ENCODE peak calls at places on chromosomes 5 and 9, in five cellular contexts. F is left ventricle myocardium inferior, D is adipocyte, H is mesendoderm, B is choroid plexus epithelial cell. W is an unnamed sample.

GRCh38 chr5:154829181-154829588 is 21.2 kb downstream of the FAXDC2 start:
- DNase-seq in H (peak), B (no peak), D (no peak), F (no peak), W (no peak)

GRCh38 chr5:132662925-132663770 is 5.2 kb downstream of the IL13 start:
- DNase-seq in D (peak), F (no peak), H (peak), B (peak), W (no peak)

GRCh38 chr9:3475300-3476020 is 50.3 kb downstream of the RFX3 start:
- DNase-seq in H (peak), B (no peak), D (no peak), F (no peak), W (no peak)

GRCh38 chr9:111728617-111729366 is 65.9 kb downstream of the SHOC1 start:
- DNase-seq in D (peak), B (peak), F (no peak), H (no peak), W (peak)

GRCh38 chr9:123268950-123269302 is 540 bp upstream of the STRBP start:
- DNase-seq in F (no peak), H (no peak), B (no peak), D (no peak), W (no peak)

GRCh38 chr5:113043491-113043931 is 66.9 kb downstream of the DCP2 start:
- DNase-seq in D (no peak), B (no peak), F (peak), H (no peak), W (no peak)

GRCh38 chr5:24167791-24168190 is 477.0 kb downstream of the CDH10 start:
- DNase-seq in D (no peak), H (no peak), B (no peak), F (no peak), W (no peak)

GRCh38 chr9:84478996-84479395 is 138.4 kb upstream of the SLC28A3 start:
- DNase-seq in F (no peak), B (peak), H (no peak), D (peak), W (no peak)

GRCh38 chr5:167899490-167899889 is 392.0 kb upstream of the WWC1 start:
- DNase-seq in H (no peak), F (no peak), D (no peak), B (peak), W (peak)

GRCh38 chr5:96790851-96791513 is 16.8 kb downstream of the ERAP1 start:
- DNase-seq in F (no peak), H (no peak), D (peak), B (peak), W (no peak)

GRCh38 chr9:89879276-89879675 is 274.5 kb downstream of the GADD45G start:
- DNase-seq in H (no peak), F (no peak), D (no peak), B (no peak), W (no peak)

GRCh38 chr9:114108016-114108833 is 9.1 kb upstream of the KIF12 start:
- DNase-seq in F (peak), H (peak), D (peak), B (peak), W (peak)

GRCh38 chr5:17090839-17091238 is 126.6 kb upstream of the BASP1 start:
- DNase-seq in F (no peak), H (no peak), B (no peak), D (no peak), W (no peak)

GRCh38 chr5:125348936-125349335 is 602.5 kb upstream of the ZNF608 start:
- DNase-seq in H (no peak), B (no peak), F (no peak), D (no peak), W (no peak)

GRCh38 chr9:6884960-6885359 is 127.2 kb downstream of the KDM4C start:
- DNase-seq in D (no peak), B (no peak), H (no peak), F (no peak), W (no peak)

GRCh38 chr5:94694671-94695070 is 76.2 kb downstream of the SLF1 start:
- DNase-seq in D (peak), B (peak), F (no peak), H (no peak), W (no peak)

DNA sequence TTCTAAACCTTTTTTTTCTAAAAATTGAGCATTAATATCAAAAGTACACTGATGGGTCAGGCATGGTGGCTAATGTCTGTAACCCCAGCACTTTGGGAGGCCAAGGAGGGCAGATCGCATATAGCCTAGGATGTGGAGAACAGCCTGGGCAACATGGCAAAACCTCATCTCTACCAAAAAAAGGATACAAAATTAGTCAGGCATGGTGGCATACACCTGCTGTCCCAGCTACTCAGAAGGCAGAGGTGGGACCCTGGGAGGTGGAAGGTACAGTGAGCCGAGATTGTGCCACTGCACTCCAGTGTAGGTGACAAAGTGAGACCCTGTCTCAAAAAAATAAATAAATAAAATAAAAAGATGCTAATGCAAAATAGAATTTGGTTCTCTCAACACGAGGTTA is 49.4 kb downstream of the RAPGEF1 start:
- DNase-seq in H (no peak), F (no peak), B (no peak), D (no peak), W (no peak)
- H3K4me3 ChIP-seq in H (no peak), F (no peak), B (no peak), D (no peak), W (no peak)

DNA sequence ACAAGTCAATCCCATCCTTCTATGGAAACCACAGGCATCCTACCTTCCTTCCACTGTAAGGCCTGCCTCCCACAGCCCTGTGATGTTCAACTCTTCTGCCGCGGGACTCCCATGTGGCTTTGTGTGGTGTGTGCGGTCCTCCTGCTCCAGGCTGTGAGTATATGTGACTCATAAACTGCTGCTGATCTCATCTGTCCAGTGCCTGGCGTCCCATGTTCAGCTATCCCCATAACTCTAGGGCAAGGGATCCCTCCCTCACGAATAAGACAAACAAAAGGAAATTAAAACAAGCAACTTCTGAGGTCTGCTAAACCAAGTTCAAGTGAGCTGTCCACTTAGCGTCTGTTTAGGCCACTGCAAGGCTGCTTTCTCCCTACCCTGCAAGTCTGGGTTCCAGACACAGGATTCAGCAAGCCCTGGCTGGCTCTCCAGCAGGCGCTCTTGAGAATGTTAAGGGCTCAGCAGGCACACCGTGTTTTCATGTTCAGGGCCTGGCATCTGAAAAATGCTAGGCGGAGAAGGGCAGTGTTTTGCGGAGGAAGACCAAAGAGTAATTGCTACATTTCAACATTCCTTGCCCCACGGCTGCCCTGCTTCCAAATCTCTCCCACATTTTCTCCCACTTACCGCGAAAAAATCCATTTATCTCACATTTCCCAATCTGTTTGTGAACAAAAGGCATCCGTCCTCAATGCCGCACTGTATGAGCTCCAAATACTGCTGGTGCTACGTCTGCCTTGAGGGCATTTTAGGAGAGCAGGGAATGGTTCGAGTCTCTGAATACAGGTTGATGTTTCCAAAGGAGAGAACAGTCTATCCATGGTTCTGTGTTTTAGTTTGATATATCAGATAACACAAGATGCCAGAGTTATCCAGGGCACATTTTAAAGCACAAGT is 280.2 kb downstream of the SEMA5A start:
- DNase-seq in D (peak), B (peak), H (peak), F (peak), W (peak)
- H3K4me3 ChIP-seq in D (no peak), B (peak), H (no peak), F (peak), W (no peak)

GRCh38 chr9:78031271-78031825 is at the start of gene GNAQ:
- DNase-seq in D (peak), H (no peak), B (no peak), F (peak), W (no peak)

GRCh38 chr9:78028926-78029325 is 2.7 kb downstream of the GNAQ start:
- DNase-seq in F (no peak), B (no peak), H (no peak), D (no peak), W (no peak)

GRCh38 chr9:78029601-78030552 is 1.7 kb downstream of the GNAQ start:
- DNase-seq in F (no peak), H (peak), B (peak), D (peak), W (no peak)

GRCh38 chr9:78031826-78032598 is 401 bp upstream of the GNAQ start:
- DNase-seq in H (peak), F (peak), B (peak), D (peak), W (peak)

DNA sequence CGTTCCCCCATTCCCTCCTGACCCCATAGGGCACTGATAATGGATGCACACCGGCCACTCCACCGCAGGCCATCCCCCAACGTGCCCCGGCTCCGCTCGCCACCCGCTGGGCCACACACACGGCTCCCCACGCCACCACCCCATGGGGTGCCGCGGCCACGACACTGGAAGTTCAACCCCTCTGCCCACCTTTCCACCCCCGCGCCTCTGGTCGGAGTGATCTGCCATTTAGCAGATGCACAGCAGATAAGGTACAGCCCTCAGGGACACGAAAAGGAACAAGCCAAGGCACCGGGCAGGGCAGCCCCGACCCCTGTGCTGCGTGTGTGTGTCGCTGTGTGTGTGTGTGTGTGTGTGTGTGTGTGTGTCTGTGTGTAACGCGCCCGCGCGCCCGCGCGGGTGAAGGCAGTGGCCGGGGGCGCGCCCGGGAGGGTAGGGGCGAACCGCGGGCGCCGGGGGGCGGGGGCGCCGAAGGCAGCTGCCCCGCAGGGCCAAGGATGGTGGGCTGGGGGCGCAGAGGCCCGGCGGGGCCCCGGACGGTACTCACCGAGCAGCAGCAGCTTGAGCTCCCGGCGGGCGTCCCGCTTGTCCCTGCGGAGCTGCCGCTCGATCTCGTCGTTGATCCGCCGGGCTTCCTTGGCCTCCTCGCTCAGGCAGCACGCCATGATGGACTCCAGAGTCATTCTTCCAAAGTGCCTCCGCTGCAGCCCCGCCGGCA is 899 bp downstream of the GNAQ start:
- DNase-seq in F (peak), H (peak), B (peak), D (peak), W (no peak)
- H3K4me3 ChIP-seq in F (peak), H (peak), B (peak), D (peak), W (peak)

GRCh38 chr5:172455511-172456061 is 1.3 kb upstream of the SH3PXD2B start:
- DNase-seq in B (no peak), H (peak), F (no peak), D (peak), W (no peak)
- H3K4me3 ChIP-seq in B (no peak), H (no peak), F (no peak), D (peak), W (no peak)